ENCODE peak calls at places on chromosome 12, in four cellular contexts. C, S, F and O are unnamed samples.

GRCh38 chr12:108371801-108372344 is 32.8 kb upstream of the CMKLR1 start:
- DNase-seq in C (peak), S (peak), F (no peak), O (no peak)

GRCh38 chr12:81610955-81611889 is 147.9 kb downstream of the PPFIA2 start:
- DNase-seq in S (no peak), C (no peak), F (no peak), O (no peak)

GRCh38 chr12:62260733-62261683 is 804 bp downstream of the USP15 start:
- DNase-seq in F (no peak), C (no peak), S (peak), O (no peak)

GRCh38 chr12:4196805-4197420 is 76.6 kb upstream of the CCND2 start:
- DNase-seq in F (no peak), C (no peak), S (no peak), O (no peak)

GRCh38 chr12:6620137-6620884 is 13.1 kb upstream of the CHD4 start:
- DNase-seq in C (no peak), F (peak), S (peak), O (peak)

GRCh38 chr12:68559246-68559645 is 51.5 kb upstream of the RAP1B start:
- DNase-seq in F (no peak), C (no peak), S (no peak), O (peak)

GRCh38 chr12:109173443-109174240 is 57.3 kb downstream of the ACACB start:
- DNase-seq in F (no peak), C (no peak), S (no peak), O (no peak)

GRCh38 chr12:115255962-115256361 is 572.0 kb upstream of the TBX3 start:
- DNase-seq in F (no peak), C (no peak), S (no peak), O (no peak)

GRCh38 chr12:7460375-7461259 is 16.7 kb upstream of the CD163L1 start:
- DNase-seq in C (no peak), S (peak), F (no peak), O (peak)

GRCh38 chr12:116138380-116138779 is 139.1 kb downstream of the MED13L start:
- DNase-seq in S (peak), C (no peak), F (no peak), O (no peak)

GRCh38 chr12:113474635-113475436 is 3.2 kb upstream of the LHX5 start:
- DNase-seq in C (no peak), F (no peak), S (no peak), O (no peak)

GRCh38 chr12:79935021-79935623 is at the start of gene PPP1R12A:
- DNase-seq in S (peak), C (peak), F (peak), O (peak)

GRCh38 chr12:5748027-5748426 is 197.0 kb downstream of the ANO2 start:
- DNase-seq in S (no peak), C (no peak), F (no peak), O (no peak)

GRCh38 chr12:20883288-20883687 is 72.8 kb downstream of the SLCO1B3 start:
- DNase-seq in S (peak), C (peak), F (no peak), O (no peak)

GRCh38 chr12:67366530-67367196 is 97.5 kb downstream of the CAND1 start:
- DNase-seq in F (no peak), S (peak), C (no peak), O (peak)

GRCh38 chr12:12441891-12442461 is 85.1 kb downstream of the BORCS5 start:
- DNase-seq in F (peak), S (peak), C (no peak), O (no peak)

GRCh38 chr12:58801986-58802385 is 118.3 kb downstream of the LRIG3 start:
- DNase-seq in C (no peak), S (no peak), F (no peak), O (no peak)

GRCh38 chr12:131827961-131828534 is at the start of gene MMP17:
- DNase-seq in F (peak), S (peak), C (no peak), O (peak)

GRCh38 chr12:38291160-38291559 is 25.4 kb upstream of the ALG10B start:
- DNase-seq in F (no peak), C (no peak), S (no peak), O (no peak)

GRCh38 chr12:124847675-124848074 is 16.0 kb downstream of the SCARB1 start:
- DNase-seq in S (peak), F (no peak), C (no peak), O (peak)

GRCh38 chr12:124073636-124074035 is 100.6 kb downstream of the ZNF664 start:
- DNase-seq in C (no peak), S (no peak), F (no peak), O (no peak)

GRCh38 chr12:63917477-63917862 is 73.0 kb downstream of the SRGAP1 start:
- DNase-seq in F (no peak), C (no peak), S (no peak), O (no peak)

GRCh38 chr12:115895247-115895646 is 382.2 kb downstream of the MED13L start:
- DNase-seq in S (no peak), F (no peak), C (no peak), O (peak)

GRCh38 chr12:101962486-101962885 is 85.1 kb downstream of the DRAM1 start:
- DNase-seq in C (no peak), F (no peak), S (no peak), O (peak)

GRCh38 chr12:119088917-119089667 is 89.6 kb upstream of the HSPB8 start:
- DNase-seq in C (no peak), F (no peak), S (no peak), O (no peak)

GRCh38 chr12:22231836-22232235 is 102.7 kb downstream of the ST8SIA1 start:
- DNase-seq in C (no peak), S (peak), F (no peak), O (no peak)

GRCh38 chr12:91551242-91551641 is 368.6 kb upstream of the DCN start:
- DNase-seq in S (no peak), F (no peak), C (no peak), O (no peak)

GRCh38 chr12:95738024-95738611 is 52.4 kb downstream of the NTN4 start:
- DNase-seq in S (no peak), C (no peak), F (no peak), O (no peak)

GRCh38 chr12:27009926-27010325 is 4.3 kb downstream of the TM7SF3 start:
- DNase-seq in F (no peak), S (no peak), C (no peak), O (no peak)

GRCh38 chr12:27013606-27014084 is 539 bp downstream of the TM7SF3 start:
- DNase-seq in F (no peak), S (peak), C (no peak), O (peak)

GRCh38 chr12:27014085-27014858 is at the start of gene TM7SF3:
- DNase-seq in S (peak), F (peak), C (peak), O (peak)

GRCh38 chr12:27012982-27013255 is 1.3 kb downstream of the TM7SF3 start:
- DNase-seq in S (no peak), F (no peak), C (no peak), O (no peak)

DNA sequence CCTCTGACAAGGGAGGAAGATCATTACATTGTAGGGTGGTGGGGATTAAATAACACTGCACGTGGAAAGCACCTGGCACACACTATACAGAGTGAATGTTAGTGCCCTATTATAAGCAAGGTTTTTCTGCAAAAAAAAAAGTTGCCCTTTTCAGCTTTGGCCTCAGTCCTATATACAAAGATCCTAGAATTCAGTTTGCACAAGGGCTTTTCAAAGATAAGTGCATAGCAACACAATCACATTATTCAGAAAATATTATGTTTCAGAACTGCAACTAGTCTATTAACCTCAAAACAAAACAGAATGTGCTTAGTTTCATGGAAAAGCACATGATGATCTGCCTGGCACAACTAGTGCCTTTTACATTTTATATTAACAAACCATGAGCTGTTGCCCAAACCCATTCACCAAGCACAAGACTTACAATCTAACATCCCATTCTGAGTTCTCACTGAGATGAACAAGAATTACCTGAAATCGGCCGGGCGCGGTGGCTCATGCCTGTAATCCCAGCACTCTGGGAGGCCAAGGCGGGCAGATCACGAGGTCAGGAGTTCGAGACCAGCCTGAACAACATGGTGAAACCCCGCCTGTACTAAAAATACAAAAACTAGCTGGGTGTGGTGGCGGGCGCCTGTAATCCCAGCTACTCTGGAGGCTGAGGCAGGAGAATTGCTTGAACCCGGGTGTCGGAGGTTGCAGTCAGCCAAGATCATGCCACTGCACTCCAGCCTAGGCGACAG is 1.8 kb downstream of the TM7SF3 start:
- DNase-seq in C (no peak), S (no peak), F (peak), O (no peak)
- H3K4me3 ChIP-seq in C (peak), S (no peak), F (no peak), O (no peak)

GRCh38 chr12:121837680-121838079 is 21.0 kb downstream of the HPD start:
- DNase-seq in S (no peak), C (no peak), F (no peak), O (peak)
- TF ChIP-seq CTCF in S (no peak), C (no peak), F (no peak), O (no peak)

GRCh38 chr12:75482636-75483035 is 2.1 kb downstream of the GLIPR1 start:
- DNase-seq in C (no peak), S (no peak), F (no peak), O (no peak)

GRCh38 chr12:75480469-75480949 is at the start of gene GLIPR1:
- DNase-seq in S (peak), F (peak), C (peak), O (peak)

GRCh38 chr12:75479963-75480461 is 543 bp upstream of the GLIPR1 start:
- DNase-seq in C (no peak), S (peak), F (no peak), O (peak)

GRCh38 chr12:75481774-75482173 is 1.2 kb downstream of the GLIPR1 start:
- DNase-seq in C (no peak), F (no peak), S (peak), O (peak)

DNA sequence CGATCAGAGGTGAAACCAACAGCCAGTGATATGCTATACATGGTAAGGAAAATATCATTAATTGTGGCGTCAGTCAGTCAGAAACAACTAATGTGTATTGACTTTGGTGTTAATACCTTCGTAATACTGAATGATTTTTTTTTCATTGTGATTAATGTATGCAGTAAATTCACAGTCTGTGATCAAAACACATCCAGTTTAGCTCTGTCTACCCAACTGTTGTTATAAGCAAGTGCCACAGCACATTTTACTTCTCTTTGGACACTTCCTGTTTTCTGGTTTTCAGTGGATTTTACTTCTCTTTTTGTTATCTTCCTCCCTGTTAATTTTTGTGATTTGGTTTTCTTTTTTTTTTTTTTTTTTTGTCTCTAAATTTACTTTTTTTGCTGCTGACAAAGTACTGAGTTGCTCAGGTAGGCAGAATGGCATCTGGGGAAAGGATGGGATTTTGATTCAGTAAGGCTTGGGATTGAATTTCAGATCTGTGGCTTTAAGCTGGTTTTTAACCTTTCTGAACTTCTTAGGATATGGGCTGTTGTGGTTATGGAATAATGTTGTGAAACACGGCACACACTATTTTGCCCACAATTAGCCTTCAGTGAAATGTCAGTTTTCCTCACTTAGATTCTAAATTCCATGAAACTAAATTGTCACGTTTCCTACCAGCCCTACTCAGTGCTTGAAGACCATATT is 604 bp downstream of the GLIPR1 start:
- DNase-seq in F (no peak), C (no peak), S (peak), O (peak)
- H3K4me3 ChIP-seq in F (no peak), C (peak), S (peak), O (peak)

DNA sequence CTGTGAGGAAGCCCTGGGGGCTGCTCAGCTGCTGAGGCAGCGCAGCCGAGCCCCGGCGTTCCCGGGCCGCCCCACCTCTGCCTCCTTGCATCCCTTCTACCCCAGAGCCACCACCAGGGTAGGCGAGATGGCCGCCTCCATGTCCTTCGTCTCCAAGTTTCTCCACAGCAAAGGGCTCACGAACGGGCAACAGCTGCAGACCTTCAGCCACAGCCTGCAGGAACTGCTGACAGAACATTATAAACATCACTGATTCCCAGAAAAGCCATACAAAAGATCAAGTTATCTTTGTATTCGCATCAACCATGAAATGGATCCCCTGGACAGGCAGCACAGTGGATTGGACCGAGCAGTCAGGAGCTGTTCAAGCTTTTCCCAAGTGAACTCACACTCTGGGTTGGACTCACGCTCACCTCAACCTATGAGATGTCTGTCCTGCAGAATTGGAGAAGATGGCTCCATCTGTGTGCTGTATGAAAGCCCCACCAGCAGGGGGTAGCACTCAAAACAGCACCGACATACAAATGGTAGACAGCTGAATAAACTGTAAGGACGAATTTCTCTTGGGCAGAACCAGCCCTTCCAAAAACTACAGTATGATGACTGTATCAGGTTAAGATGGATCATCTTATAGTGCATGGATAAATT is 19.4 kb upstream of the A2M start:
- DNase-seq in C (no peak), S (no peak), F (no peak), O (no peak)
- TF ChIP-seq CTCF in C (no peak), S (no peak), F (no peak), O (no peak)

DNA sequence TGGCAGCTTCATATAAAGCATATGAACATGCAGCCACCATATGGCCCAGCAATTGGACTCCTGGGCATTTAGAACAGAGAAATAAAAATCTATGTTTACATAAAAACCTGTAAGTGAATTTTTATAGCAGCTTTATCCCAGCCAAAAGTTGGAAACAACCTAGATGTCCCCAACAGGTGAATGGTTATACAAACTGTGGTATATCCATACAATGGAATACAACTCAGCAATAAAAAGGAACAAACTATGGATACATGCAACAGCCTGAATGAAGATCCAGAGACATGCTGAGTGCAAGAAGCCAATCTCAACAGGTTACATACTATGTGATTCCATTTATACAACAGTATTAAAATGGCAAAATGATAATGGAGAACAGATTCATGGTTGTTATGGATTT is 3.7 kb downstream of the TMTC1 start:
- DNase-seq in F (no peak), C (no peak), S (no peak), O (no peak)
- H3K4me3 ChIP-seq in F (no peak), C (no peak), S (no peak), O (no peak)

GRCh38 chr12:97711392-97711791 is 248.8 kb downstream of the RMST start:
- DNase-seq in S (no peak), C (no peak), F (no peak), O (no peak)
- TF ChIP-seq CTCF in S (no peak), C (no peak), F (no peak), O (no peak)